ENCODE peak calls at places on chromosomes 6 and 20, in nine cellular contexts. E is H1, B is GM23338, I is HCT116, T is esophagus muscularis mucosa, M is Panc1, P is GM12891, X is HL-60, H is breast epithelium. R is an unnamed sample.

GRCh38 chr6:5159162-5159561 is 74.0 kb downstream of the PPP1R3G start:
- DNase-seq in E (no peak), B (no peak), I (no peak), T (peak), M (no peak), P (no peak), X (no peak), H (no peak), R (no peak)

GRCh38 chr6:3356056-3356823 is 97.5 kb downstream of the PSMG4 start:
- DNase-seq in E (peak), B (peak), I (peak), T (peak), M (peak), P (peak), X (peak), H (peak), R (no peak)

GRCh38 chr6:97059473-97059872 is 134.9 kb downstream of the KLHL32 start:
- DNase-seq in E (no peak), B (peak), I (peak), T (no peak), M (no peak), P (peak), X (no peak), H (no peak), R (no peak)

GRCh38 chr20:38685853-38686473 is 38.3 kb upstream of the SLC32A1 start:
- DNase-seq in E (peak), B (peak), I (no peak), T (no peak), M (no peak), P (no peak), X (peak), H (no peak), R (no peak)

GRCh38 chr6:14454467-14454763 is 336.8 kb downstream of the CD83 start:
- DNase-seq in E (no peak), B (no peak), I (no peak), T (no peak), M (no peak), P (no peak), X (no peak), H (peak), R (no peak)

GRCh38 chr6:74280130-74280692 is 584.2 kb downstream of the CD109 start:
- DNase-seq in E (no peak), B (peak), I (no peak), T (no peak), M (no peak), P (no peak), X (no peak), H (no peak), R (no peak)

GRCh38 chr6:87909849-87910248 is 137.8 kb upstream of the SPACA1 start:
- DNase-seq in E (no peak), B (no peak), I (no peak), T (no peak), M (no peak), P (no peak), X (no peak), H (no peak), R (no peak)

GRCh38 chr6:107275330-107275865 is 160.1 kb upstream of the BEND3 start:
- DNase-seq in E (no peak), B (no peak), I (no peak), T (no peak), M (no peak), P (no peak), X (no peak), H (no peak), R (no peak)

GRCh38 chr6:7003041-7003440 is 104.7 kb upstream of the RREB1 start:
- DNase-seq in E (no peak), B (no peak), I (no peak), T (no peak), M (no peak), P (no peak), X (no peak), H (no peak), R (no peak)

GRCh38 chr6:41371461-41371991 is 36.1 kb downstream of the NCR2 start:
- DNase-seq in E (peak), B (peak), I (no peak), T (peak), M (no peak), P (no peak), X (peak), H (peak), R (no peak)

GRCh38 chr6:31908791-31909190 is 6.9 kb upstream of the ZBTB12 start:
- DNase-seq in E (no peak), B (no peak), I (no peak), T (no peak), M (no peak), P (peak), X (no peak), H (no peak), R (no peak)

DNA sequence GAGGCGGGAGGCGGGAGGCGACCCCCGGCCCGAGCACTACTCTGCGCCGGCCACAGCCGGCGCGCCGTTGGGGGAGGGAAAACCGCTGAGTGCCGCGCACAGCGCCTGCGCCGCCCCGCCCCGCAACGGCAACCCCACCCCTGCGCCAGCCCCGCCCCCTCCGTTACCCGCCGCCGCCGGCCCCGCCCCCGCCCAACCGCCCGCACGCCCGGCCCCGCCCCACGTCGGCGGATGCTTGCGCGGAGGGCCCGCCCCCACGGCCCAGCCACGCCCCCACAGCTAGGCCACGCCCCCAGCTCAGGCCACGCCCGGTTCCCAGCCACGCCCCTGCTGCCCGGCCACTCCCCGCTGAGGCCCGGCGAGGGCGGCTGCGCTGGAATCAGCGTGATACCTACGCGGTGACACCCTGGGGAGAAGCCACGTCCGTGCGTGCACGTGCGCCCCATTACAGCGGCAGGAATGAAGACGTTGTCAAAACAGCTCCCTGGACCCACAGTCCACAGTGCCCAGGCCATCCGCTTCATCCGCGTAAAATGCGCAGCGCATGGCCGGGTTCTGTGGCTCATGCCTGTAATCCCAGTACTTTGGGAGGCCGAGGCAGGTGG is at the start of gene TCFL5:
- DNase-seq in E (peak), B (peak), I (peak), T (peak), M (no peak), P (peak), X (peak), H (peak), R (no peak)
- TF ChIP-seq POLR2AphosphoS5 in E (no peak), B (peak), I (peak), T (peak), M (no peak), P (no peak), X (no peak), H (peak), R (peak)

GRCh38 chr6:18262812-18263560 is 1.3 kb downstream of the DEK start:
- DNase-seq in E (no peak), B (no peak), I (no peak), T (no peak), M (no peak), P (peak), X (no peak), H (no peak), R (no peak)
- TF ChIP-seq POLR2AphosphoS5 in E (no peak), B (peak), I (peak), T (no peak), M (no peak), P (peak), X (no peak), H (no peak), R (no peak)

DNA sequence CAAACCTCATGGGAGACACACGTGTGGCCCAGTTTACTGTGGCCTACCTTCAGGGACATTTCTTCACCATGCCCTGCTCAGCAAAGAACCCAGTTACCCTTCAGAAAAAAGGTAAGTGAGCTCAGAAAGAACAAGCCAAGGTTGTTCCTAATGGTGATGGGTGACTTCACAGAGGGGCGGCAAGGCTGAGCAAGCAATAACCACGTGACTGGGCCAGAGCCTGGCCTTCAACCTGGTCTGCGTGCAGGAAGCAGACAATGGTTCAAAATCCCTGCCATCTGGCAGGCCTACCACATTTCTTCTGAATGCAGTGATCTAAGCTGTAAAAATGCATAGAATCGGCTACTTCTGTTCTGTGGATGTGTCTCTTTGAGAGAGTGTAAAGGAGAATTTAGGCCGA is 115.5 kb upstream of the CST7 start:
- DNase-seq in E (no peak), B (no peak), I (no peak), T (no peak), M (no peak), P (no peak), X (no peak), H (no peak), R (peak)
- TF ChIP-seq POLR2AphosphoS5 in E (no peak), B (no peak), I (no peak), T (no peak), M (no peak), P (no peak), X (no peak), H (no peak), R (no peak)

GRCh38 chr20:25389858-25390537 is 637 bp downstream of the ABHD12 start:
- DNase-seq in E (peak), B (peak), I (no peak), T (no peak), M (no peak), P (peak), X (peak), H (no peak), R (no peak)
- TF ChIP-seq POLR2AphosphoS5 in E (peak), B (no peak), I (peak), T (no peak), M (no peak), P (no peak), X (no peak), H (no peak), R (peak)

R was measured in vagina.